ENCODE peak calls at places on chromosome 17, in four cellular contexts. N is H9, K is neuronal stem cell, T is IMR-90. P is an unnamed sample.

GRCh38 chr17:78359216-78359935 is 501 bp downstream of the SOCS3 start:
- DNase-seq in K (no peak), N (peak; percentile 52), T (no peak), P (peak; percentile 50)

GRCh38 chr17:74529243-74529642 is 2.0 kb downstream of the CD300LB start:
- DNase-seq in T (no peak), N (peak; percentile 10), K (no peak), P (no peak)

GRCh38 chr17:43860077-43860725 is 13.2 kb downstream of the CD300LG start:
- DNase-seq in K (no peak), N (no peak), T (no peak), P (peak; percentile 25)

GRCh38 chr17:28901866-28902818 is 737 bp downstream of the DHRS13 start:
- DNase-seq in T (no peak), K (peak; percentile 45), N (no peak), P (peak; percentile 69)

GRCh38 chr17:66415366-66416206 is 113.2 kb downstream of the PRKCA start:
- DNase-seq in K (no peak), T (no peak), N (no peak), P (no peak)

GRCh38 chr17:77824102-77824779 is 134.3 kb upstream of the TNRC6C start:
- DNase-seq in T (no peak), K (no peak), N (no peak), P (no peak)

GRCh38 chr17:16281351-16281750 is 64.3 kb downstream of the PIGL start:
- DNase-seq in N (no peak), T (peak; percentile 96), K (no peak), P (peak; percentile 82)

GRCh38 chr17:1548032-1548431 is 14.6 kb downstream of the PITPNA start:
- DNase-seq in K (no peak), N (no peak), T (no peak), P (no peak)

GRCh38 chr17:43171761-43172487 is 910 bp downstream of the NBR1 start:
- DNase-seq in K (no peak), T (peak; percentile 95), N (no peak), P (peak; percentile 61)

GRCh38 chr17:1299729-1300579 is 20.5 kb downstream of the TRARG1 start:
- DNase-seq in N (peak; percentile 28), K (no peak), T (no peak), P (no peak)

GRCh38 chr17:16534236-16534635 is 34.8 kb downstream of the ZNF287 start:
- DNase-seq in K (no peak), T (no peak), N (no peak), P (no peak)

GRCh38 chr17:78722101-78722761 is 59.8 kb downstream of the CYTH1 start:
- DNase-seq in N (no peak), K (no peak), T (no peak), P (no peak)

GRCh38 chr17:11140028-11140427 is 101.0 kb upstream of the SHISA6 start:
- DNase-seq in T (no peak), K (no peak), N (no peak), P (no peak)

GRCh38 chr17:2723997-2724782 is 12.6 kb upstream of the CLUH start:
- DNase-seq in T (no peak), K (peak; percentile 32), N (peak; percentile 92), P (no peak)

GRCh38 chr17:58394534-58395223 is 22.7 kb downstream of the RNF43 start:
- DNase-seq in T (no peak), K (no peak), N (no peak), P (no peak)

GRCh38 chr17:17547210-17547764 is 44.2 kb downstream of the PEMT start:
- DNase-seq in N (no peak), K (no peak), T (no peak), P (no peak)

GRCh38 chr17:75901727-75902126 is 3.0 kb downstream of the MRPL38 start:
- DNase-seq in N (no peak), K (no peak), T (no peak), P (no peak)

GRCh38 chr17:7893226-7893880 is 4.8 kb downstream of the CHD3 start:
- DNase-seq in T (no peak), N (no peak), K (no peak), P (no peak)

GRCh38 chr17:17951524-17951923 is 20.7 kb downstream of the TOM1L2 start:
- DNase-seq in T (no peak), N (no peak), K (no peak), P (peak; percentile 49)

GRCh38 chr17:77254961-77255741 is 114.4 kb downstream of the SEC14L1 start:
- DNase-seq in T (peak; percentile 86), K (no peak), N (peak; percentile 68), P (peak; percentile 95)

GRCh38 chr17:39591958-39592954 is 15.5 kb downstream of the NEUROD2 start:
- DNase-seq in T (peak; percentile 50), K (peak; percentile 82), N (peak; percentile 86), P (peak; percentile 54)

GRCh38 chr17:17303847-17304490 is 796 bp downstream of the NT5M start:
- DNase-seq in K (no peak), N (no peak), T (no peak), P (no peak)

GRCh38 chr17:62628845-62629555 is 1.5 kb downstream of the MRC2 start:
- DNase-seq in N (peak; percentile 67), K (no peak), T (peak; percentile 53), P (no peak)

GRCh38 chr17:41688641-41689496 is at the start of gene EIF1:
- DNase-seq in K (peak; percentile 100), N (peak; percentile 100), T (peak; percentile 99), P (peak; percentile 100)

GRCh38 chr17:41689497-41690299 is 1.0 kb downstream of the EIF1 start:
- DNase-seq in T (peak; percentile 69), K (peak; percentile 68), N (no peak), P (peak; percentile 74)

GRCh38 chr17:41690497-41690896 is 1.8 kb downstream of the EIF1 start:
- DNase-seq in T (no peak), K (no peak), N (no peak), P (peak; percentile 13)

GRCh38 chr17:41691031-41691777 is 2.5 kb downstream of the EIF1 start:
- DNase-seq in T (peak; percentile 2), K (no peak), N (no peak), P (no peak)

GRCh38 chr17:41687828-41688640 is 651 bp upstream of the EIF1 start:
- DNase-seq in T (peak; percentile 15), K (no peak), N (no peak), P (no peak)
- H2BK5ac ChIP-seq in T (peak overlapping the region; percentile 83), K (no peak overlapping the region), N (no peak overlapping the region), P (peak overlapping the region; percentile 16)

DNA sequence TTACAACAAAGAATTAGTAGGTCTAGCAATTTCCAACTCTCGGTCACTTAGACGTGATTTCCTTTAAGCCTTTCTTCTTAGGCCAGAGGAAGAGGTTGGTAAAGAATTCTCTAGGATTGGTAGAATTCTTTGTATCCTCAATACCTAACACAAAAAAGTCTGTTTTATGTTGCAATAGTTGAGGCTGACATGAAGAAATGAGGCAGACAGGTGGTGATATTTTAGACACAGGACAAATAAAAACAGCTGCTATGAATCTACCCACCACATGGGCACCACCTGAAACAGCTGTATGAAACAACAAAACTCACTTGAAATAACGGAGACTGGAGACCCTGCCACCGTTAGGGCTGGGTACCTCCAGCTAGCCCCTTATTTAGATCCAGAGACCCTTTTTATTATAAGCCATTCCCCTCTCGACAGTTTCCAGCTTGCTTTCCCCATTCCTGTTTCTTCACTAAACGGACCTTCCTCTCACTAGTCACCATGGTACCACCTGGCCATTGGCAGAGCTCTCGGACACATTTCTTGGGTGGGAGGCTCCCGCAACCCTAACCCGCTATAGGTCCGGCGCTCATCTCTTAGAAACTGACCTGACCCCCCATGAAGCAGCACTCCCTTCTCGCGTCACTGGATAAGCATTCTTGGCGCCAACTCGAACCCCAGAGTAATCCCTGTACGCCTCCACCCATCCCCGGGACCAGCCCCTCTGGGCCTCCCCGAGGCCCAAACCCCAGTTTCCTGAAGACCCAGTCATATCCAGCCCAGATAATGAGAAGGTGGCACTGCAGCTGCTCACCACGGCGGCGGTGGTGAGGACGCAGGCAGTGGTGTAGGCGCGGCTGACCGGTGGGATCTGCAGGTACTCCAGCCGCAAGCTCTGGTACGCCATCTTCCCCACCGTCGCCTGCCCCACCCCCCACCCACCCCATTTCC is at the start of gene DERL2:
- DNase-seq in N (no peak), T (peak; percentile 44), K (peak; percentile 52), P (peak; percentile 21)
- H3K23ac ChIP-seq in N (peak within 1 kb of the TSS; percentile 21), T (peak within 1 kb of the TSS; percentile 97), K (peak within 1 kb of the TSS; percentile 94), P (no peak within 1 kb of the TSS)

DNA sequence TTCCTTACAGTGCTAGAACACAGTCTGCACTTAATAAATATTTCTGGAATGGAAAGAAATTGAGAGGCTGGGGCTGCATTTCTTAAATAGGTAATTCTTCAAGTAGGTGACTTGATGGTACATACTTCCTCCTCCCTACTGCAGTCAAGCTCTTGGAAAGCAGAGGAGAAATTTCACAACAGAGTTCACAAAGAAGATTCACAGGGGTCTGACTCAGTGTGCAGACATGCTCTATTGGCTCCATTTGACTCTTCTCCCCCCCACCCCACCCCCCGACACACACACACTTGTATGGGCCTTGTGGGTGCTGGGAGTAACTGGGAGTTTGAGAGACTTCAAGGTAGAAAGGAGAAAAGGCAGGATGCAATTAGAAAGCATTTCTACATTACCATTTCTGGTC is 6.2 kb upstream of the MYOCD start:
- DNase-seq in N (no peak), T (peak; percentile 90), K (no peak), P (no peak)
- H3K9me3 ChIP-seq in N (no peaks in the 10 kb centered on the region), T (no peaks in the 10 kb centered on the region), K (no peaks in the 10 kb centered on the region), P (no peaks in the 10 kb centered on the region)

GRCh38 chr17:60386137-60386395 is 5.9 kb downstream of the USP32 start:
- DNase-seq in N (no peak), K (no peak), T (no peak), P (no peak)

GRCh38 chr17:60383379-60383778 is 8.6 kb downstream of the USP32 start:
- DNase-seq in N (no peak), T (no peak), K (no peak), P (no peak)

GRCh38 chr17:60387666-60388065 is 4.3 kb downstream of the USP32 start:
- DNase-seq in N (no peak), K (no peak), T (no peak), P (no peak)

GRCh38 chr17:60388742-60389141 is 3.2 kb downstream of the USP32 start:
- DNase-seq in T (no peak), N (no peak), K (no peak), P (peak; percentile 37)

DNA sequence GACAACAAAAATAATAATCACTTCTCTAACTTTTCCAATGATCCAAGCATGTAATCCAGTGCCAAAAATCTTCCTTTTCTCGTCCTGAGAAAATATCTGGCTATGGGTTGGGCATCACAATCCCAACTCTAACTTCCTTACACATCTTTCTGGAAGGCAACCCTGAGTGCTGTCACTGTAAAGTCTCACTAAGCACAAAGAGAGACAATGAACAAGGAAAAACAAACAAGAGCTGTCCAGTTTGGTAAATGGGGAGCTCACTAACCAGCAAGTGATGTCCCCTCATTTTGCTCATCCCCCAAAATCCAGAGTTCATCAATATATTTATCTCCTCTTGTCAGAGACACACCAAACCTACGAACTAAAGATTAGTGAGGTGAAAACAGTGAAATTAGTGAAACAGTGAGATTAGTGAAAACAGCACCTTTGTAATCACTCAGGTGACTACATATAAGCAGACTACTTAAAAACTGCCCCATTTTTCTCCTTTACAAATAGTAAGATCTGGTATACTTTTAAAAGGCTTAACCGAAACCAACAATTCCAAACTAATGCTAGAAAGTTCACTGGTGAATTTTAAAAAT is 5.4 kb downstream of the USP32 start:
- DNase-seq in K (no peak), T (no peak), N (no peak), P (no peak)
- H2BK5ac ChIP-seq in K (no peak overlapping the region), T (peak overlapping the region; percentile 9), N (no peak overlapping the region), P (no peak overlapping the region)

GRCh38 chr17:19731626-19732025 is 15.2 kb upstream of the SLC47A2 start:
- DNase-seq in N (no peak), T (no peak), K (no peak), P (no peak)
- H3K23ac ChIP-seq in N (no peak overlapping the region), T (no peak overlapping the region), K (no peak overlapping the region), P (no peak overlapping the region)